ENCODE peak calls at places on chromosome X, in seven cellular contexts. S is body of pancreas, H is psoas muscle, L is astrocyte, U is thoracic aorta, A is upper lobe of right lung, Z is right atrium auricular region. K is an unnamed sample. For H3K27me3, the result is how much of the 10 kb centered on the place peaks cover.

GRCh38 chrX:20653070-20653469 is 386.4 kb upstream of the RPS6KA3 start:
- DNase-seq in L (peak), U (no peak), Z (no peak), S (no peak), A (no peak), H (no peak), K (no peak)

GRCh38 chrX:152900937-152901445 is 3.1 kb downstream of the ZNF185 start:
- DNase-seq in U (no peak), H (no peak), Z (no peak), L (no peak), A (no peak), S (no peak), K (no peak)

GRCh38 chrX:102546818-102547493 is 30.4 kb upstream of the TMSB15A start:
- DNase-seq in A (no peak), H (no peak), Z (no peak), L (no peak), U (no peak), S (no peak), K (no peak)

GRCh38 chrX:39969826-39970569 is 127.8 kb downstream of the BCOR start:
- DNase-seq in L (no peak), S (no peak), A (no peak), H (no peak), U (no peak), Z (no peak), K (no peak)

GRCh38 chrX:30735839-30736238 is 82.6 kb downstream of the GK start:
- DNase-seq in U (no peak), S (no peak), L (peak), H (no peak), A (no peak), Z (peak), K (peak)

GRCh38 chrX:96244955-96245354 is 439.7 kb upstream of the DIAPH2 start:
- DNase-seq in A (no peak), U (no peak), Z (no peak), S (no peak), H (no peak), L (no peak), K (no peak)

GRCh38 chrX:9147086-9147485 is 113.2 kb upstream of the FAM9B start:
- DNase-seq in U (no peak), Z (no peak), A (no peak), H (no peak), S (no peak), L (no peak), K (no peak)

GRCh38 chrX:100895365-100896075 is 21.4 kb upstream of the NOX1 start:
- DNase-seq in A (no peak), L (peak), H (no peak), U (no peak), Z (no peak), S (peak), K (no peak)

GRCh38 chrX:19886888-19887531 is 390 bp downstream of the SH3KBP1 start:
- DNase-seq in H (peak), S (no peak), L (no peak), A (peak), Z (no peak), U (no peak), K (peak)

GRCh38 chrX:107718156-107718621 is 57.4 kb downstream of the TSC22D3 start:
- DNase-seq in U (peak), A (no peak), S (peak), L (peak), H (peak), Z (peak), K (peak)
- H3K27ac ChIP-seq in U (peak), A (peak), S (peak), L (no peak), H (peak), Z (no peak), K (peak)

GRCh38 chrX:137033774-137034507 is at the start of gene GPR101:
- DNase-seq in U (no peak), A (no peak), S (no peak), H (no peak), L (no peak), Z (no peak), K (no peak)

GRCh38 chrX:137032378-137032694 is 1.5 kb downstream of the GPR101 start:
- DNase-seq in A (no peak), U (no peak), L (no peak), H (no peak), S (no peak), Z (no peak), K (no peak)

GRCh38 chrX:137031039-137031438 is 2.8 kb downstream of the GPR101 start:
- DNase-seq in A (no peak), Z (no peak), L (no peak), S (no peak), U (no peak), H (no peak), K (no peak)

GRCh38 chrX:137032841-137033773 is 688 bp downstream of the GPR101 start:
- DNase-seq in A (no peak), U (no peak), L (no peak), H (no peak), S (no peak), Z (no peak), K (no peak)

DNA sequence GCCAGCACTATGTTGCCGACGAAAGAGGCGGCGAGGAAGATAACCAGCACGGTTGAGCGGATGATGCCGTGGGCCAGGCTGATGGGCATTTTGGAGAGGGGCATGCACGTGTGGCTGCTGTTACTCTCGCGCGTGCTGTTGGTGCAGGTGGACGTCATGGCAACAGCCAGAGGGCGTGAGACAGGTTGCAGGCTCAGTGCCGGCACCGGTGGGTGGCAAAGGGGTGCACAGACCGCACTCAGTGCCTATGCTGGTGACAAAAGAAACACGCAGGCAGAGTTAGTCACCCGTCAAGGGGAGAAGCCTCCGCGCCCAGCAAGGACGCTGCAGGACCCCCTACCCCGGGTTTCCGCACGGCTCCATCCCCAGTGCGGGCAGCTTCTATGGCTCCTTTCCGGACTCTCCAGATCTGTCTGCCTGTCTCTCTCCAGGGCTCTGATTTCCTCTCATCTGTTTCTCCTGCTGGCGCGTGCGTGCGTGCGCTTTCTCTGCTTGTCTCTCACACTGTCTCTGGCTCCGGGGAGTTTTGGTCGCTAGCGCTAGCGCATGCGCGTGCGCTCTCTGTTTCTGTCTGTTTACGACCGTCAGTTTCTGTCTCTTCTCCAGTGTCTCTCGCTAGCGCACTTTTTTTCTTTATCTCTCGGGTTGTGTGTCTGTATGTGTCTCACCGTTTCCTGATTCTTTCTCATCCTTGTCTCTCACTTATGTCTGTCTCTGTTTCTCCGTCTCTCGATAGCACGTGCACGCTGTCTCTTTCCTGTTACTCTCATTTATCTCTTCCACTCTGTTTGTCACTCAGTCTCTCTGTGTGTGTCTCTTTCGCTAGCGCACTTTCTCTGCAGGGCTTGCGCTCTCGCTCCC is 2.0 kb downstream of the GPR101 start:
- DNase-seq in U (no peak), Z (no peak), H (no peak), A (no peak), S (peak), L (peak), K (no peak)
- H3K27me3 ChIP-seq in U (under half), Z (under half), H (under half), A (under half), S (under half), L (under half), K (under half)

GRCh38 chrX:38594434-38594833 is 33.1 kb downstream of the TSPAN7 start:
- DNase-seq in A (no peak), U (no peak), S (no peak), H (no peak), L (no peak), Z (no peak), K (no peak)
- H3K27ac ChIP-seq in A (no peak), U (no peak), S (no peak), H (no peak), L (no peak), Z (no peak), K (no peak)

DNA sequence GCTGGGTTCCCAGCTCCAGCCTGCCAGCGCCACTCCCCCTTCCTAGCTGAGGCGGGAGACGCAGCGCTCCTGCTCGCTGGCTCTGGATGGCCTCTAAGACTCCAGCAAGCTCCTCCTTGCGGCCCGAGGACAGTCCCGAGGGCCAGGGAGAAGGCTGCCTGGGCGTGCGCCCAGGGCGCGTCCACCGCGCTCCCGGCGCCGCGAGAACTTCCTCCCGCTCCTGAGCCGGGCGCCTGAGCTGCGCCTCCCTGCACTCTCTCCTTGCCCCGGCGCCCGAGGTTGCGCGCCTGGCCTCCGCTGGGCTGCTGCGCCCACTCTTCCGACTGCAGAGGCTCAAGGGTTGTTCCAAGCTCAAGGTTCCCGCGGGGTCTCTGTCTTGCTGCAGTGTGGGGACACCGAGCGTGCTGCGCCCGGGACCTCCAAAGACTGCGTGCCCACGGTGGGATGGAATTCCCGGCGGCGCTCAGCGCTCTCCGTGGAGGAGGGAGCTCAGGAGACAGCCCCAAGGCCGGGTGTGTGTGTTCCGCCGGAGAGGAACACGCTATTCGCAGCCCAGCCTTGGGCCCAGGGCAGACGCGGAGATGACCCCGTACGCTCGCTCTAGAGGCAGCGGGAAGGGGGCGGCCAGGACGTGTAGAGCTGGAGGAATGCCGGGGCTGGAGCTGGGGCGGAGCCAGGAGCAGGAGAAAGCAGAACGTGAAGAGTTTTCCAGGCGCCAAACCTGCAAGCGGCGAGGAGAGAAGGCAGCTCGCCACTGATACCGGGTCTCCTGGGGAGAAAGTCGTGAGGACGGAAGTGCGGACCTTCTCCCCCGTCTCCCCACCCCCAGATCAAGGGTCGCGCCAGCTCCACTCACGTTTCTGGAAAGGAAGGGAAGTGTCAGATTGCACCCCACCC is at the start of gene ARHGAP6:
- DNase-seq in H (peak), Z (no peak), U (no peak), L (peak), S (peak), A (peak), K (no peak)
- H3K27me3 ChIP-seq in H (under half), Z (under half), U (under half), L (under half), S (under half), A (under half), K (under half)

GRCh38 chrX:110046971-110047370 is 44.1 kb downstream of the TMEM164 start:
- DNase-seq in L (no peak), H (no peak), Z (no peak), A (no peak), U (no peak), S (no peak), K (no peak)
- H3K27ac ChIP-seq in L (no peak), H (peak), Z (no peak), A (no peak), U (no peak), S (no peak), K (no peak)

GRCh38 chrX:129688097-129688496 is 33.3 kb upstream of the APLN start:
- DNase-seq in U (no peak), S (no peak), H (no peak), Z (no peak), L (no peak), A (no peak), K (no peak)
- H3K27me3 ChIP-seq in U (under half), S (under half), H (under half), Z (under half), L (under half), A (under half), K (under half)

DNA sequence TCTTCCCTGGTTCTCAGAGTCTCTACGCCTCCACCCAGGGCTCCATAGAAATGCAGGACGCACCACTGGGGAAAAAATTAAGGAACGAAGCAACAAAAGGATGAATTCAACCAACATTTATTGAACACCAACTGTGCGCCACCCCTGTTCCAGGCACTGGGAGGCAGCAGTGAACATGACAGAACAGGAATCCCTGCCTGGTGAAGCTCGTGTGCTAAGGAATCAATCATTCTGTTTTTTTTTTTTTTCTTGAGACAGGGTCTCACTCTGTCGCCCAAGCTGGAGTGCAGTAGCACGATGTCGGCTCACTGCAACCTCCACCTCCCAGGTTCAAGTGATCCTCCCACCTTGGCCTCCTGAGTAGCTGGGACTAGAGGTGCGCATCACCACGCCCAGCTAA is 1.9 kb upstream of the FTSJ1 start:
- DNase-seq in H (no peak), S (no peak), A (no peak), L (no peak), U (no peak), Z (no peak), K (no peak)
- H3K27ac ChIP-seq in H (no peak), S (peak), A (no peak), L (peak), U (no peak), Z (no peak), K (no peak)

DNA sequence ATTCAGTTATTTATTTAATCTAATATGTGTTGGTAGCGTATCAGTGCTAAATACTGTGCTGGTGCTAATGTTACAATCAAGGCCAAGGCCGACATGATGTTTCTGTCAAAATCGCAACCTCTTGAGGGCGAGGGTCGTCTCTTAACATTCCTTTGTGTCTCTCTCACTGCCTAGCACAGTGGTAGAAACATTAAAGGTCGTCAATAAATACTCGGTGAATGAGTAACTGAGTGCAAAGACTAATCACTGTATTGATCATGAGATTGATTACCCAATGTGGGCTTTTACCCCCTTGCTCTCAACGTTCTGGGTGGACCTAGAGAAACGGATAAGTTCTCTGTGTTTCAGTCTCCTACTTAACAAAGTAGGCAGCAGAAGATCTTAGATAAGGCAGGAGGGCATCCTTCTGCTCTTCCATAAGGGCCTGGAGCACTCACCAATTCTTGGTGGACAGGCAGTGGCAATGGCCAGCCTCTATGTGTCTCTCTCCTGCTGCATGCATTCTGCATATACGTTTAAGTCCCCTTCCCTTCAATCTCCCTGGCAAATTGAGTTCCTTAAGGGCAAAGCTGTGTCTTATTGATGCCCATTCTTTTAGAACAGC is 30.1 kb downstream of the TMEM255A start:
- DNase-seq in S (no peak), Z (no peak), U (no peak), A (no peak), L (no peak), H (no peak), K (no peak)
- H3K27me3 ChIP-seq in S (under half), Z (under half), U (under half), A (under half), L (under half), H (under half), K (under half)

K was measured in naive thymus-derived CD4-positive, alpha-beta T cell.